ENCODE peak calls at places on chromosomes 12 and 14, in six cellular contexts. Q is substantia nigra; O is cardiac fibroblast; S is NCI-H1105 treated with DMSO at 0.1 percent for 48 hours; Z is stimulated activated CD8-positive, alpha-beta memory T cell treated with anti-CD3 and anti-CD28 coated beads, Interleukin-12 subunit alpha, Interleukin-12 subunit beta, amount 100 ng/mL, for 4 hours; Y is activated naive CD4-positive, alpha-beta T cell. H is an unnamed sample.

GRCh38 chr14:101460986-101461750 is 100.1 kb upstream of the DIO3 start:
- DNase-seq in Z (no peak), O (no peak), Y (no peak), S (no peak), Q (no peak), H (no peak)

GRCh38 chr12:58247633-58248032 is 306.3 kb downstream of the ATP23 start:
- DNase-seq in O (no peak), S (no peak), Q (no peak), Z (no peak), Y (no peak), H (peak; percentile 24)

GRCh38 chr14:105102893-105103292 is 37.7 kb upstream of the GPR132 start:
- DNase-seq in O (no peak), Y (no peak), Q (no peak), S (no peak), Z (no peak), H (no peak)

GRCh38 chr14:22471545-22472121 is 117.4 kb downstream of the DAD1 start:
- DNase-seq in S (peak; percentile 19), O (peak; percentile 36), Q (peak; percentile 42), Y (no peak), Z (no peak), H (no peak)

GRCh38 chr12:62903151-62903550 is 31.8 kb downstream of the PPM1H start:
- DNase-seq in O (peak; percentile 15), Y (no peak), Z (no peak), S (no peak), Q (no peak), H (no peak)

GRCh38 chr12:10409387-10409786 is at the start of gene KLRC4:
- DNase-seq in O (peak; percentile 60), Q (no peak), Y (no peak), S (peak; percentile 48), Z (no peak), H (peak; percentile 57)

GRCh38 chr12:53093777-53094393 is 3.6 kb upstream of the IGFBP6 start:
- DNase-seq in S (no peak), Y (no peak), Z (no peak), Q (no peak), O (no peak), H (no peak)

GRCh38 chr14:37247777-37248461 is 50.2 kb downstream of the MIPOL1 start:
- DNase-seq in S (peak; percentile 39), Q (no peak), O (no peak), Y (no peak), Z (no peak), H (no peak)

GRCh38 chr12:106074706-106075392 is 63.9 kb downstream of the NUAK1 start:
- DNase-seq in Q (no peak), S (no peak), O (no peak), Z (no peak), Y (no peak), H (no peak)

GRCh38 chr14:105482486-105483110 is 4.1 kb upstream of the CRIP1 start:
- DNase-seq in O (no peak), Z (no peak), Q (no peak), S (no peak), Y (no peak), H (no peak)

GRCh38 chr12:58487280-58488141 is 432.8 kb downstream of the LRIG3 start:
- DNase-seq in Z (no peak), Q (no peak), Y (no peak), O (peak; percentile 69), S (peak; percentile 12), H (peak; percentile 10)

GRCh38 chr12:91111366-91112321 is at the start of gene LUM:
- DNase-seq in O (peak; percentile 65), Y (no peak), Z (no peak), S (no peak), Q (no peak), H (no peak)

GRCh38 chr14:105999361-106000028 is 473.1 kb downstream of the TMEM121 start:
- DNase-seq in S (no peak), O (peak; percentile 48), Y (peak; percentile 88), Z (peak; percentile 47), Q (no peak), H (peak; percentile 90)

H was measured in NCI-H146.